ENCODE peak calls at places on chromosomes 11 and 22, in five cellular contexts. M, X, N, H and B are unnamed samples.

GRCh38 chr11:81725691-81726090 is 1008.0 kb downstream of the FAM181B start:
- DNase-seq in H (no peak), M (no peak), N (no peak), X (no peak), B (no peak)

GRCh38 chr11:88231894-88232482 is 56.7 kb upstream of the RAB38 start:
- DNase-seq in H (no peak), N (no peak), M (no peak), X (peak), B (no peak)

GRCh38 chr11:67006029-67006884 is 16.7 kb upstream of the SYT12 start:
- DNase-seq in H (peak), N (no peak), M (no peak), X (peak), B (no peak)

GRCh38 chr11:17171916-17172315 is 35.9 kb downstream of the PIK3C2A start:
- DNase-seq in N (no peak), X (no peak), M (no peak), H (no peak), B (no peak)

GRCh38 chr22:33476716-33477115 is 418.5 kb upstream of the SYN3 start:
- DNase-seq in X (no peak), N (no peak), M (no peak), H (no peak), B (no peak)

GRCh38 chr11:250740-251299 is 14.0 kb downstream of the PSMD13 start:
- DNase-seq in X (peak), N (peak), H (peak), M (peak), B (no peak)

GRCh38 chr22:45919504-45920286 is 57.3 kb downstream of the WNT7B start:
- DNase-seq in N (no peak), X (no peak), H (no peak), M (no peak), B (no peak)

GRCh38 chr11:38038777-38039176 is 1440.7 kb upstream of the RAG2 start:
- DNase-seq in M (no peak), X (no peak), N (no peak), H (no peak), B (no peak)

GRCh38 chr11:27213232-27213660 is 149.8 kb downstream of the CCDC34 start:
- DNase-seq in N (no peak), M (no peak), X (peak), H (no peak), B (no peak)

GRCh38 chr11:17405232-17406005 is 17.0 kb upstream of the KCNJ11 start:
- DNase-seq in M (no peak), X (peak), H (no peak), N (no peak), B (no peak)

GRCh38 chr22:47065756-47066615 is 303.5 kb downstream of the TBC1D22A start:
- DNase-seq in M (no peak), X (no peak), H (no peak), N (no peak), B (no peak)

GRCh38 chr11:71078482-71078881 is 173.9 kb downstream of the SHANK2 start:
- DNase-seq in N (no peak), X (no peak), H (no peak), M (no peak), B (no peak)

GRCh38 chr22:47307326-47307725 is 544.9 kb downstream of the TBC1D22A start:
- DNase-seq in X (no peak), M (no peak), N (no peak), H (no peak), B (no peak)

GRCh38 chr11:109426442-109426841 is 4.5 kb downstream of the C11orf87 start:
- DNase-seq in N (no peak), X (peak), M (no peak), H (no peak), B (no peak)

GRCh38 chr22:25081409-25081824 is 118.2 kb upstream of the CRYBB3 start:
- DNase-seq in N (peak), M (peak), H (peak), X (peak), B (no peak)

GRCh38 chr11:68505596-68505995 is 45.0 kb downstream of the PPP6R3 start:
- DNase-seq in N (no peak), M (no peak), H (no peak), X (no peak), B (no peak)

GRCh38 chr11:88475991-88476418 is 138.5 kb upstream of the CTSC start:
- DNase-seq in M (no peak), H (no peak), X (no peak), N (no peak), B (no peak)

GRCh38 chr22:40919446-40919845 is 31.7 kb upstream of the RBX1 start:
- DNase-seq in H (no peak), X (no peak), N (no peak), M (no peak), B (no peak)

GRCh38 chr11:20865161-20865560 is 195.8 kb downstream of the NELL1 start:
- DNase-seq in H (no peak), X (no peak), N (no peak), M (no peak), B (no peak)

GRCh38 chr11:108115495-108116140 is 5.7 kb upstream of the ACAT1 start:
- DNase-seq in X (peak), N (no peak), H (no peak), M (no peak), B (no peak)

GRCh38 chr11:2305140-2305861 is 3.5 kb downstream of the TSPAN32 start:
- DNase-seq in H (peak), X (peak), M (peak), N (peak), B (no peak)

GRCh38 chr11:132639986-132640385 is 892.3 kb downstream of the OPCML start:
- DNase-seq in H (no peak), N (no peak), M (no peak), X (no peak), B (no peak)

GRCh38 chr11:2355000-2355644 is 22.0 kb upstream of the CD81 start:
- DNase-seq in X (no peak), M (no peak), H (no peak), N (no peak), B (no peak)

GRCh38 chr22:35432226-35432905 is 32.4 kb downstream of the MCM5 start:
- DNase-seq in X (no peak), M (no peak), H (no peak), N (no peak), B (no peak)

GRCh38 chr22:37749223-37749622 is 52.4 kb downstream of the TRIOBP start:
- DNase-seq in H (no peak), X (no peak), M (no peak), N (no peak), B (no peak)

GRCh38 chr22:39182478-39183030 is 30.1 kb upstream of the CBX7 start:
- DNase-seq in X (no peak), H (no peak), M (no peak), N (no peak), B (no peak)

GRCh38 chr22:39184586-39185577 is 32.4 kb upstream of the CBX7 start:
- DNase-seq in M (peak), H (no peak), N (no peak), X (no peak), B (no peak)

GRCh38 chr22:39183991-39184585 is 31.6 kb upstream of the CBX7 start:
- DNase-seq in N (no peak), M (no peak), H (no peak), X (no peak), B (no peak)

GRCh38 chr22:39188809-39189208 is 36.3 kb upstream of the CBX7 start:
- DNase-seq in H (no peak), N (no peak), M (no peak), X (no peak), B (no peak)

GRCh38 chr22:39185601-39186012 is 33.1 kb upstream of the CBX7 start:
- DNase-seq in M (no peak), H (peak), X (no peak), N (no peak), B (no peak)
- TF ChIP-seq CTCF in M (no peak), H (no peak), X (no peak), N (no peak), B (no peak)

GRCh38 chr11:83671295-83671694 is 385.1 kb upstream of the CCDC90B start:
- DNase-seq in N (no peak), M (no peak), H (no peak), X (no peak), B (no peak)
- TF ChIP-seq CTCF in N (no peak), M (no peak), H (no peak), X (no peak), B (peak)

GRCh38 chr11:57711414-57712255 is at the start of gene MED19:
- DNase-seq in M (peak), H (peak), N (peak), X (peak), B (no peak)

GRCh38 chr11:57712256-57713150 is at the start of gene TMX2:
- DNase-seq in M (peak), H (peak), N (peak), X (peak), B (peak)

GRCh38 chr11:57704932-57705331 is 7.1 kb downstream of the MED19 start:
- DNase-seq in X (no peak), H (no peak), N (no peak), M (no peak), B (no peak)

GRCh38 chr11:57713849-57714248 is 1.5 kb downstream of the TMX2 start:
- DNase-seq in H (no peak), M (no peak), X (no peak), N (no peak), B (no peak)

DNA sequence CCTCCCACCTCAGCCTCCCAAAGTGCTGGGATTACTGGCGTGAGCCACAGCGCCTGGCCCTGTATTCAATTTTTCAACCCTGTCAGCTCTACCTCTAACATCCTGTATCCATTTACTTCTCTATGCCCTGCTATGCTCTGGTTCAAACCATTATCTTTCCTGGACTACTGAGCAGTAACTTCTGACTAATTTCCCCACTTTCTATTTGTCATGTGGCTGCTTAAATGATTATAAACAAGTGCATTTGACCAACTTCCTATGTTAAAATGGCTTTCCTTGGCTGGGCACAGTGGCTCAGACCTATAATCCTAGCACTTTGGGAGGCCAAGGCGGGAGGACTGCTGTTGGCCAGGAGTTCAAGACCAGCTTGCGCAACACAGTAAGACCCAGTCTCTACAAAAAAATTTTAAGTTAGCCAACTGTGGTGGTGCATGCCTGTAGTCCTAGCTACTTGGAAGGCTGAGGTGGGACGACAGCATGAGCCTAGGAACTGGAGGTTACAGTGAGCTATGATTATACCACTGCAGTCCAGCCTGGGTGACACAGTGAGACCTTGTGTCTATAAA is 2.1 kb downstream of the MED19 start:
- DNase-seq in N (no peak), H (no peak), X (no peak), M (no peak), B (no peak)
- TF ChIP-seq CTCF in N (no peak), H (no peak), X (no peak), M (no peak), B (no peak)

DNA sequence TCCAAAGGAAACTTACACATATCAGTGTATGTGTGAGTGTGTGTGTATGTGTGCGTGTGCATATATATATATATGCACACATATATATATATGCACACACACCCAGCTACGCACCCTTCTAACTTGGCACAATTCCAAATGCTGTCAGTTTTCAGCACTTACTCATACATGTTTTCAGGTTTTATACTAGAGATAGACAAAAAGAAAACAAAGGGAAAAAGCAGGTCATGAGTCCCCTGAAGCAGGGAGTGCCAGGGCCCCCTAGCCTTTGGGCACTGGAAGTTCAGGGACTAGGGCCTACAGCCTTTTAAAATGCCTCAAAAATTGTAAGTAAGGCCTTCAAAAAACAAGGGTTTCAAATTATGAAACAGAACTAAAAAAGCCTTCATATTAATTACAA is 265.4 kb downstream of the CADM1 start:
- DNase-seq in X (no peak), N (no peak), M (no peak), H (no peak), B (no peak)
- TF ChIP-seq CTCF in X (peak), N (no peak), M (no peak), H (peak), B (no peak)

GRCh38 chr11:76382209-76382608 is 1.1 kb downstream of the GVQW3 start:
- DNase-seq in M (no peak), H (no peak), X (no peak), N (no peak), B (no peak)

GRCh38 chr11:76376746-76377558 is 4.0 kb downstream of the THAP12 start:
- DNase-seq in H (no peak), M (no peak), N (no peak), X (no peak), B (no peak)

GRCh38 chr11:76380161-76380976 is 563 bp downstream of the THAP12 start:
- DNase-seq in M (peak), N (no peak), H (peak), X (no peak), B (no peak)

GRCh38 chr11:76379811-76380160 is 1.1 kb downstream of the THAP12 start:
- DNase-seq in X (no peak), H (no peak), N (no peak), M (no peak), B (no peak)

GRCh38 chr11:76380977-76381719 is at the start of the genes GVQW3 and THAP12:
- DNase-seq in N (peak), X (peak), H (peak), M (peak), B (peak)
- TF ChIP-seq CTCF in N (peak), X (peak), H (no peak), M (no peak), B (peak)

GRCh38 chr11:134397304-134398078 is 14.6 kb downstream of the B3GAT1 start:
- DNase-seq in M (no peak), X (no peak), N (no peak), H (no peak), B (no peak)
- TF ChIP-seq CTCF in M (no peak), X (no peak), N (no peak), H (no peak), B (no peak)

GRCh38 chr11:65402790-65403189 is 16.4 kb downstream of the FRMD8 start:
- DNase-seq in H (no peak), M (no peak), N (no peak), X (no peak), B (no peak)
- TF ChIP-seq CTCF in H (no peak), M (no peak), N (no peak), X (no peak), B (no peak)

GRCh38 chr11:45684440-45684839 is 19.0 kb upstream of the CHST1 start:
- DNase-seq in X (no peak), M (no peak), H (no peak), N (no peak), B (no peak)
- TF ChIP-seq CTCF in X (no peak), M (no peak), H (no peak), N (no peak), B (no peak)

GRCh38 chr22:21622624-21623401 is 7.0 kb downstream of the YDJC start:
- DNase-seq in X (no peak), M (no peak), N (no peak), H (no peak), B (no peak)

GRCh38 chr22:21626073-21626734 is 3.6 kb downstream of the YDJC start:
- DNase-seq in H (no peak), X (no peak), M (no peak), N (no peak), B (no peak)

GRCh38 chr22:21624880-21625791 is 4.7 kb downstream of the YDJC start:
- DNase-seq in N (no peak), M (no peak), X (no peak), H (no peak), B (no peak)

GRCh38 chr22:21623402-21623970 is 6.3 kb downstream of the YDJC start:
- DNase-seq in N (no peak), X (no peak), H (no peak), M (no peak), B (no peak)

GRCh38 chr22:21624120-21624879 is 5.5 kb downstream of the YDJC start:
- DNase-seq in M (peak), H (peak), N (no peak), X (peak), B (no peak)
- TF ChIP-seq CTCF in M (peak), H (peak), N (peak), X (peak), B (peak)